ENCODE peak calls at places on chromosomes 3 and 15, in eight cellular contexts. One of them, this sample, is unnamed.

GRCh38 chr3:100715176-100715575 is 5.9 kb downstream of the TFG start:
- DNase-seq in H4: no peak
- DNase-seq in stimulated activated CD8-positive, alpha-beta memory T cell treated with anti-CD3 and anti-CD28 coated beads, Interleukin-12 subunit alpha, Interleukin-12 subunit beta, amount 100 ng/mL, for 1 hour: no peak
- DNase-seq in stomach: no peak
- DNase-seq in anterior cingulate cortex: no peak
- DNase-seq in stimulated activated naive B cell treated with anti-CD40 and anti-IgM and Interleukin-4, amounts not matched to agents 10 μg/mL and 1 μg/mL and 100 μg/mL, for 72 hours: no peak
- DNase-seq in transverse colon: no peak
- DNase-seq in left ventricle myocardium inferior: no peak
- DNase-seq in this sample: no peak

GRCh38 chr3:168093229-168093628 is 2.5 kb downstream of the GOLIM4 start:
- DNase-seq in H4: no peak
- DNase-seq in stimulated activated CD8-positive, alpha-beta memory T cell treated with anti-CD3 and anti-CD28 coated beads, Interleukin-12 subunit alpha, Interleukin-12 subunit beta, amount 100 ng/mL, for 1 hour: no peak
- DNase-seq in stomach: no peak
- DNase-seq in anterior cingulate cortex: no peak
- DNase-seq in stimulated activated naive B cell treated with anti-CD40 and anti-IgM and Interleukin-4, amounts not matched to agents 10 μg/mL and 1 μg/mL and 100 μg/mL, for 72 hours: no peak
- DNase-seq in transverse colon: no peak
- DNase-seq in left ventricle myocardium inferior: no peak
- DNase-seq in this sample: no peak

GRCh38 chr3:73056365-73057150 is 4.9 kb upstream of the EBLN2 start:
- DNase-seq in H4: peak
- DNase-seq in stimulated activated CD8-positive, alpha-beta memory T cell treated with anti-CD3 and anti-CD28 coated beads, Interleukin-12 subunit alpha, Interleukin-12 subunit beta, amount 100 ng/mL, for 1 hour: no peak
- DNase-seq in stomach: no peak
- DNase-seq in anterior cingulate cortex: no peak
- DNase-seq in stimulated activated naive B cell treated with anti-CD40 and anti-IgM and Interleukin-4, amounts not matched to agents 10 μg/mL and 1 μg/mL and 100 μg/mL, for 72 hours: no peak
- DNase-seq in transverse colon: no peak
- DNase-seq in left ventricle myocardium inferior: no peak
- DNase-seq in this sample: no peak

GRCh38 chr3:21835266-21835665 is 84.3 kb upstream of the ZNF385D start:
- DNase-seq in H4: no peak
- DNase-seq in stimulated activated CD8-positive, alpha-beta memory T cell treated with anti-CD3 and anti-CD28 coated beads, Interleukin-12 subunit alpha, Interleukin-12 subunit beta, amount 100 ng/mL, for 1 hour: no peak
- DNase-seq in stomach: no peak
- DNase-seq in anterior cingulate cortex: no peak
- DNase-seq in stimulated activated naive B cell treated with anti-CD40 and anti-IgM and Interleukin-4, amounts not matched to agents 10 μg/mL and 1 μg/mL and 100 μg/mL, for 72 hours: no peak
- DNase-seq in transverse colon: no peak
- DNase-seq in left ventricle myocardium inferior: no peak
- DNase-seq in this sample: no peak

GRCh38 chr3:197974016-197974415 is 14.0 kb downstream of the LMLN start:
- DNase-seq in H4: no peak
- DNase-seq in stimulated activated CD8-positive, alpha-beta memory T cell treated with anti-CD3 and anti-CD28 coated beads, Interleukin-12 subunit alpha, Interleukin-12 subunit beta, amount 100 ng/mL, for 1 hour: no peak
- DNase-seq in stomach: no peak
- DNase-seq in anterior cingulate cortex: no peak
- DNase-seq in stimulated activated naive B cell treated with anti-CD40 and anti-IgM and Interleukin-4, amounts not matched to agents 10 μg/mL and 1 μg/mL and 100 μg/mL, for 72 hours: no peak
- DNase-seq in transverse colon: no peak
- DNase-seq in left ventricle myocardium inferior: no peak
- DNase-seq in this sample: no peak

GRCh38 chr3:125349055-125349454 is 26.1 kb downstream of the ZNF148 start:
- DNase-seq in H4: no peak
- DNase-seq in stimulated activated CD8-positive, alpha-beta memory T cell treated with anti-CD3 and anti-CD28 coated beads, Interleukin-12 subunit alpha, Interleukin-12 subunit beta, amount 100 ng/mL, for 1 hour: no peak
- DNase-seq in stomach: no peak
- DNase-seq in anterior cingulate cortex: no peak
- DNase-seq in stimulated activated naive B cell treated with anti-CD40 and anti-IgM and Interleukin-4, amounts not matched to agents 10 μg/mL and 1 μg/mL and 100 μg/mL, for 72 hours: no peak
- DNase-seq in transverse colon: no peak
- DNase-seq in left ventricle myocardium inferior: no peak
- DNase-seq in this sample: no peak

GRCh38 chr3:186268616-186269448 is 93.2 kb downstream of the DGKG start:
- DNase-seq in H4: no peak
- DNase-seq in stimulated activated CD8-positive, alpha-beta memory T cell treated with anti-CD3 and anti-CD28 coated beads, Interleukin-12 subunit alpha, Interleukin-12 subunit beta, amount 100 ng/mL, for 1 hour: no peak
- DNase-seq in stomach: no peak
- DNase-seq in anterior cingulate cortex: no peak
- DNase-seq in stimulated activated naive B cell treated with anti-CD40 and anti-IgM and Interleukin-4, amounts not matched to agents 10 μg/mL and 1 μg/mL and 100 μg/mL, for 72 hours: no peak
- DNase-seq in transverse colon: no peak
- DNase-seq in left ventricle myocardium inferior: no peak
- DNase-seq in this sample: no peak

GRCh38 chr3:154955907-154956533 is 124.1 kb upstream of the MME start:
- DNase-seq in H4: no peak
- DNase-seq in stimulated activated CD8-positive, alpha-beta memory T cell treated with anti-CD3 and anti-CD28 coated beads, Interleukin-12 subunit alpha, Interleukin-12 subunit beta, amount 100 ng/mL, for 1 hour: no peak
- DNase-seq in stomach: no peak
- DNase-seq in anterior cingulate cortex: no peak
- DNase-seq in stimulated activated naive B cell treated with anti-CD40 and anti-IgM and Interleukin-4, amounts not matched to agents 10 μg/mL and 1 μg/mL and 100 μg/mL, for 72 hours: no peak
- DNase-seq in transverse colon: no peak
- DNase-seq in left ventricle myocardium inferior: no peak
- DNase-seq in this sample: no peak

GRCh38 chr3:26719148-26719547 is 96.6 kb downstream of the LRRC3B start:
- DNase-seq in H4: no peak
- DNase-seq in stimulated activated CD8-positive, alpha-beta memory T cell treated with anti-CD3 and anti-CD28 coated beads, Interleukin-12 subunit alpha, Interleukin-12 subunit beta, amount 100 ng/mL, for 1 hour: no peak
- DNase-seq in stomach: no peak
- DNase-seq in anterior cingulate cortex: peak
- DNase-seq in stimulated activated naive B cell treated with anti-CD40 and anti-IgM and Interleukin-4, amounts not matched to agents 10 μg/mL and 1 μg/mL and 100 μg/mL, for 72 hours: no peak
- DNase-seq in transverse colon: no peak
- DNase-seq in left ventricle myocardium inferior: no peak
- DNase-seq in this sample: no peak

GRCh38 chr3:150875548-150875947 is 29.7 kb downstream of the MINDY4B start:
- DNase-seq in H4: no peak
- DNase-seq in stimulated activated CD8-positive, alpha-beta memory T cell treated with anti-CD3 and anti-CD28 coated beads, Interleukin-12 subunit alpha, Interleukin-12 subunit beta, amount 100 ng/mL, for 1 hour: no peak
- DNase-seq in stomach: no peak
- DNase-seq in anterior cingulate cortex: no peak
- DNase-seq in stimulated activated naive B cell treated with anti-CD40 and anti-IgM and Interleukin-4, amounts not matched to agents 10 μg/mL and 1 μg/mL and 100 μg/mL, for 72 hours: no peak
- DNase-seq in transverse colon: no peak
- DNase-seq in left ventricle myocardium inferior: no peak
- DNase-seq in this sample: no peak

GRCh38 chr3:24545917-24546316 is 51.3 kb upstream of the THRB start:
- DNase-seq in H4: peak
- DNase-seq in stimulated activated CD8-positive, alpha-beta memory T cell treated with anti-CD3 and anti-CD28 coated beads, Interleukin-12 subunit alpha, Interleukin-12 subunit beta, amount 100 ng/mL, for 1 hour: no peak
- DNase-seq in stomach: no peak
- DNase-seq in anterior cingulate cortex: no peak
- DNase-seq in stimulated activated naive B cell treated with anti-CD40 and anti-IgM and Interleukin-4, amounts not matched to agents 10 μg/mL and 1 μg/mL and 100 μg/mL, for 72 hours: no peak
- DNase-seq in transverse colon: peak
- DNase-seq in left ventricle myocardium inferior: no peak
- DNase-seq in this sample: no peak

GRCh38 chr3:193134895-193135294 is 106.1 kb upstream of the PLAAT1 start:
- DNase-seq in H4: peak
- DNase-seq in stimulated activated CD8-positive, alpha-beta memory T cell treated with anti-CD3 and anti-CD28 coated beads, Interleukin-12 subunit alpha, Interleukin-12 subunit beta, amount 100 ng/mL, for 1 hour: no peak
- DNase-seq in stomach: no peak
- DNase-seq in anterior cingulate cortex: no peak
- DNase-seq in stimulated activated naive B cell treated with anti-CD40 and anti-IgM and Interleukin-4, amounts not matched to agents 10 μg/mL and 1 μg/mL and 100 μg/mL, for 72 hours: no peak
- DNase-seq in transverse colon: no peak
- DNase-seq in left ventricle myocardium inferior: no peak
- DNase-seq in this sample: no peak

GRCh38 chr3:82133070-82133606 is 371.7 kb upstream of the GBE1 start:
- DNase-seq in H4: peak
- DNase-seq in stimulated activated CD8-positive, alpha-beta memory T cell treated with anti-CD3 and anti-CD28 coated beads, Interleukin-12 subunit alpha, Interleukin-12 subunit beta, amount 100 ng/mL, for 1 hour: peak
- DNase-seq in stomach: peak
- DNase-seq in anterior cingulate cortex: peak
- DNase-seq in stimulated activated naive B cell treated with anti-CD40 and anti-IgM and Interleukin-4, amounts not matched to agents 10 μg/mL and 1 μg/mL and 100 μg/mL, for 72 hours: peak
- DNase-seq in transverse colon: peak
- DNase-seq in left ventricle myocardium inferior: peak
- DNase-seq in this sample: peak

GRCh38 chr15:35210370-35210769 is 125.3 kb upstream of the NANOGP8 start:
- DNase-seq in H4: no peak
- DNase-seq in stimulated activated CD8-positive, alpha-beta memory T cell treated with anti-CD3 and anti-CD28 coated beads, Interleukin-12 subunit alpha, Interleukin-12 subunit beta, amount 100 ng/mL, for 1 hour: no peak
- DNase-seq in stomach: no peak
- DNase-seq in anterior cingulate cortex: no peak
- DNase-seq in stimulated activated naive B cell treated with anti-CD40 and anti-IgM and Interleukin-4, amounts not matched to agents 10 μg/mL and 1 μg/mL and 100 μg/mL, for 72 hours: no peak
- DNase-seq in transverse colon: no peak
- DNase-seq in left ventricle myocardium inferior: no peak
- DNase-seq in this sample: no peak

GRCh38 chr15:76185716-76186115 is 125.6 kb downstream of the ETFA start:
- DNase-seq in H4: peak
- DNase-seq in stimulated activated CD8-positive, alpha-beta memory T cell treated with anti-CD3 and anti-CD28 coated beads, Interleukin-12 subunit alpha, Interleukin-12 subunit beta, amount 100 ng/mL, for 1 hour: no peak
- DNase-seq in stomach: peak
- DNase-seq in anterior cingulate cortex: no peak
- DNase-seq in stimulated activated naive B cell treated with anti-CD40 and anti-IgM and Interleukin-4, amounts not matched to agents 10 μg/mL and 1 μg/mL and 100 μg/mL, for 72 hours: no peak
- DNase-seq in transverse colon: no peak
- DNase-seq in left ventricle myocardium inferior: no peak
- DNase-seq in this sample: no peak

GRCh38 chr3:159443266-159443665 is 545.4 kb upstream of the IL12A start:
- DNase-seq in H4: peak
- DNase-seq in stimulated activated CD8-positive, alpha-beta memory T cell treated with anti-CD3 and anti-CD28 coated beads, Interleukin-12 subunit alpha, Interleukin-12 subunit beta, amount 100 ng/mL, for 1 hour: no peak
- DNase-seq in stomach: no peak
- DNase-seq in anterior cingulate cortex: no peak
- DNase-seq in stimulated activated naive B cell treated with anti-CD40 and anti-IgM and Interleukin-4, amounts not matched to agents 10 μg/mL and 1 μg/mL and 100 μg/mL, for 72 hours: no peak
- DNase-seq in transverse colon: no peak
- DNase-seq in left ventricle myocardium inferior: no peak
- DNase-seq in this sample: no peak

GRCh38 chr15:62719316-62719715 is 323.2 kb upstream of the TPM1 start:
- DNase-seq in H4: no peak
- DNase-seq in stimulated activated CD8-positive, alpha-beta memory T cell treated with anti-CD3 and anti-CD28 coated beads, Interleukin-12 subunit alpha, Interleukin-12 subunit beta, amount 100 ng/mL, for 1 hour: no peak
- DNase-seq in stomach: no peak
- DNase-seq in anterior cingulate cortex: no peak
- DNase-seq in stimulated activated naive B cell treated with anti-CD40 and anti-IgM and Interleukin-4, amounts not matched to agents 10 μg/mL and 1 μg/mL and 100 μg/mL, for 72 hours: no peak
- DNase-seq in transverse colon: no peak
- DNase-seq in left ventricle myocardium inferior: no peak
- DNase-seq in this sample: no peak

GRCh38 chr15:80260566-80260965 is 8.6 kb upstream of the CTXND1 start:
- DNase-seq in H4: peak
- DNase-seq in stimulated activated CD8-positive, alpha-beta memory T cell treated with anti-CD3 and anti-CD28 coated beads, Interleukin-12 subunit alpha, Interleukin-12 subunit beta, amount 100 ng/mL, for 1 hour: no peak
- DNase-seq in stomach: no peak
- DNase-seq in anterior cingulate cortex: no peak
- DNase-seq in stimulated activated naive B cell treated with anti-CD40 and anti-IgM and Interleukin-4, amounts not matched to agents 10 μg/mL and 1 μg/mL and 100 μg/mL, for 72 hours: no peak
- DNase-seq in transverse colon: peak
- DNase-seq in left ventricle myocardium inferior: no peak
- DNase-seq in this sample: no peak

GRCh38 chr3:181727122-181728036 is 15.7 kb downstream of the SOX2 start:
- DNase-seq in H4: no peak
- DNase-seq in stimulated activated CD8-positive, alpha-beta memory T cell treated with anti-CD3 and anti-CD28 coated beads, Interleukin-12 subunit alpha, Interleukin-12 subunit beta, amount 100 ng/mL, for 1 hour: no peak
- DNase-seq in stomach: peak
- DNase-seq in anterior cingulate cortex: no peak
- DNase-seq in stimulated activated naive B cell treated with anti-CD40 and anti-IgM and Interleukin-4, amounts not matched to agents 10 μg/mL and 1 μg/mL and 100 μg/mL, for 72 hours: no peak
- DNase-seq in transverse colon: no peak
- DNase-seq in left ventricle myocardium inferior: no peak
- DNase-seq in this sample: no peak